ENCODE peak calls at places on chromosome 19, in nine cellular contexts. T is NB4, J is pancreas, Z is cardiac fibroblast, O is lower lobe of right lung, W is brain microvascular endothelial cell, R is sigmoid colon, Y is H1, X is GM12864. E is an unnamed sample.

GRCh38 chr19:13835791-13836723 is 40.8 kb downstream of the ZSWIM4 start:
- DNase-seq in T (peak), J (no peak), Z (peak), O (peak), W (no peak), R (no peak), Y (no peak), X (no peak), E (no peak)

GRCh38 chr19:10430505-10431253 is 10.3 kb downstream of the PDE4A start:
- DNase-seq in T (peak), J (peak), Z (peak), O (peak), W (no peak), R (peak), Y (no peak), X (no peak), E (no peak)

GRCh38 chr19:49691243-49692101 is 556 bp downstream of the CPT1C start:
- DNase-seq in T (peak), J (peak), Z (peak), O (peak), W (peak), R (no peak), Y (no peak), X (no peak), E (no peak)

GRCh38 chr19:10471909-10472308 is 31.2 kb downstream of the KEAP1 start:
- DNase-seq in T (peak), J (no peak), Z (peak), O (no peak), W (peak), R (no peak), Y (no peak), X (no peak), E (peak)

GRCh38 chr19:13817018-13817614 is 21.9 kb downstream of the ZSWIM4 start:
- DNase-seq in T (no peak), J (peak), Z (no peak), O (peak), W (no peak), R (no peak), Y (peak), X (no peak), E (no peak)

GRCh38 chr19:38373907-38374331 is 452 bp upstream of the PSMD8 start:
- DNase-seq in T (no peak), J (no peak), Z (no peak), O (no peak), W (no peak), R (no peak), Y (no peak), X (no peak), E (no peak)

GRCh38 chr19:3868770-3869456 is at the start of gene ZFR2:
- DNase-seq in T (no peak), J (no peak), Z (no peak), O (no peak), W (no peak), R (no peak), Y (no peak), X (no peak), E (no peak)

GRCh38 chr19:34049944-34050343 is 122.4 kb upstream of the LSM14A start:
- DNase-seq in T (no peak), J (no peak), Z (no peak), O (no peak), W (no peak), R (no peak), Y (no peak), X (no peak), E (no peak)

GRCh38 chr19:35513231-35513974 is at the start of gene DMKN:
- DNase-seq in T (peak), J (no peak), Z (peak), O (no peak), W (peak), R (no peak), Y (no peak), X (no peak), E (no peak)

GRCh38 chr19:48363810-48364563 is at the start of the genes SYNGR4 and TMEM143:
- DNase-seq in T (peak), J (peak), Z (peak), O (peak), W (peak), R (peak), Y (peak), X (peak), E (peak)
- TF ChIP-seq CTCF in T (no peak), J (no peak), Z (no peak), O (no peak), W (no peak), R (no peak), Y (peak), X (no peak), E (no peak)

GRCh38 chr19:29724741-29725140 is 9.7 kb upstream of the C19orf12 start:
- DNase-seq in T (peak), J (no peak), Z (no peak), O (no peak), W (no peak), R (no peak), Y (no peak), X (no peak), E (no peak)

GRCh38 chr19:29727906-29728305 is 12.8 kb upstream of the C19orf12 start:
- DNase-seq in T (no peak), J (no peak), Z (no peak), O (no peak), W (no peak), R (no peak), Y (no peak), X (no peak), E (no peak)

GRCh38 chr19:29724102-29724641 is 9.1 kb upstream of the C19orf12 start:
- DNase-seq in T (peak), J (no peak), Z (peak), O (no peak), W (no peak), R (no peak), Y (no peak), X (no peak), E (no peak)
- H3K4me3 ChIP-seq in T (no peak), J (no peak), Z (peak), O (peak), W (peak), R (no peak), Y (peak), X (no peak), E (no peak)

GRCh38 chr19:43432866-43433673 is 18.4 kb downstream of the TEX101 start:
- DNase-seq in T (peak), J (peak), Z (peak), O (peak), W (peak), R (peak), Y (peak), X (no peak), E (no peak)
- TF ChIP-seq CTCF in T (peak), J (peak), Z (peak), O (peak), W (peak), R (peak), Y (peak), X (peak), E (peak)

GRCh38 chr19:1220452-1221037 is 15.0 kb downstream of the STK11 start:
- DNase-seq in T (no peak), J (peak), Z (no peak), O (no peak), W (no peak), R (no peak), Y (no peak), X (no peak), E (no peak)

GRCh38 chr19:1222394-1222793 is 15.4 kb downstream of the CBARP start:
- DNase-seq in T (no peak), J (peak), Z (no peak), O (no peak), W (no peak), R (no peak), Y (no peak), X (no peak), E (no peak)

GRCh38 chr19:1221904-1222255 is 15.9 kb downstream of the CBARP start:
- DNase-seq in T (no peak), J (peak), Z (no peak), O (no peak), W (no peak), R (no peak), Y (no peak), X (no peak), E (no peak)

GRCh38 chr19:1219786-1220451 is 14.3 kb downstream of the STK11 start:
- DNase-seq in T (no peak), J (no peak), Z (no peak), O (no peak), W (no peak), R (no peak), Y (no peak), X (no peak), E (no peak)

DNA sequence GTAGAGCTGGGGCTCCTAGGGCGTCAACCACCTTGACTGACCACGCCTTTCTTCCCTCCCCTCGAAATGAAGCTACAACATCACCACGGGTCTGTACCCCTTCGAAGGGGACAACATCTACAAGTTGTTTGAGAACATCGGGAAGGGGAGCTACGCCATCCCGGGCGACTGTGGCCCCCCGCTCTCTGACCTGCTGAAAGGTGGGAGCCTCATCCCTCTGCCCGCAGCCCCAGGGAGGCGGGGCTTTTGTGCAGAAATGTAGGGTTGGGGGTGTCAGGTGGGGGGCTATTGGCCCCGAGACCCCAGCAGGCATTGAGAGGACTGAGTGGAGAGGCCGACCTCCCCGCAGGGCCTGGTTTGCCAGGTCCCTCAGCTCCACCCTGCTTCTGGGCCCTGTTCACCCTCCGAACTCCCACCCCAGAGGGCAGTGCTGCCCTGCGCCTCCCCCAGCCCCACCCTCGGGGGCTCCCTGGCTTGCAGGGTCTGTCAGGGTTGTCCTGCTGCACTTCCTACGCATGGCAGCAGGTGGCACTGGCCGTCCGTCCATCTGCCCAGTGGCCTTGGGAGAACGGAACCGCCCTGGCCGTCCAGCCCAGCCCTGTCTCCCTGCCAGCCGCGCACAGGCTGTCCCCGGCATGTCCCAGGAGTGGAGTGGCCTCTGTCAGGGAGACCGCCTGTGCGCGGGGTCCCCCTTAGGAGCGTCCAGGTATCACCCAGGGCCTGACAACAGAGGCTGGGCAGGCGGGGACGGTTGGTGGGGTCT is 15.7 kb downstream of the STK11 start:
- DNase-seq in T (no peak), J (peak), Z (peak), O (no peak), W (no peak), R (peak), Y (no peak), X (no peak), E (no peak)
- H3K4me3 ChIP-seq in T (no peak), J (no peak), Z (no peak), O (no peak), W (no peak), R (no peak), Y (no peak), X (no peak), E (no peak)

GRCh38 chr19:15813916-15814315 is 1.5 kb downstream of the OR10H1 start:
- DNase-seq in T (peak), J (no peak), Z (no peak), O (no peak), W (no peak), R (no peak), Y (no peak), X (no peak), E (no peak)

GRCh38 chr19:15812059-15812722 is 3.3 kb downstream of the OR10H1 start:
- DNase-seq in T (peak), J (no peak), Z (no peak), O (no peak), W (no peak), R (no peak), Y (no peak), X (no peak), E (no peak)

GRCh38 chr19:15811476-15811875 is 4.0 kb downstream of the OR10H1 start:
- DNase-seq in T (no peak), J (no peak), Z (no peak), O (no peak), W (no peak), R (no peak), Y (no peak), X (no peak), E (no peak)

GRCh38 chr19:15815306-15815705 is at the start of gene OR10H1:
- DNase-seq in T (no peak), J (peak), Z (no peak), O (no peak), W (no peak), R (no peak), Y (no peak), X (no peak), E (no peak)

DNA sequence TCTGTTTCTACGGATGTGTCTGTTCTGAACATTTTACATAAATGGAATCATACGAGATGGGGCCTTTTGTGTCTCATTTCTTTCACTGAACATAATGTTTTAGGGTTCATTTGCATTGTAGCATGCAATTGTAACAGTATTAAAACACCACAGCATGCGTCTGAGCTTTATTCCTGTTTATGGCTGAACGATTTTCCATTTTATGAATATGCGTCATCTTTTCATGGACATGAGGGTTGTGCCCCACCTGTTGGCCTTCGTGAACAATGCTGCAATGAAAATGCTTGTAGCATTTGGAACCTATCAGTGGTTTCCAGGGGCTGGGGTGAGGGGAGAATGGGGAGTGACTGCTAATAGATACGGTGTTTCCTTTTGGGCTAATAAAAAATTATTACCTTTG is 5.1 kb downstream of the OR10H1 start:
- DNase-seq in T (peak), J (no peak), Z (peak), O (no peak), W (no peak), R (no peak), Y (no peak), X (no peak), E (no peak)
- TF ChIP-seq CTCF in T (peak), J (no peak), Z (no peak), O (peak), W (no peak), R (peak), Y (no peak), X (peak), E (peak)

GRCh38 chr19:18610556-18611326 is 1.9 kb upstream of the TMEM59L start:
- DNase-seq in T (no peak), J (peak), Z (no peak), O (no peak), W (no peak), R (no peak), Y (no peak), X (no peak), E (no peak)
- H3K4me3 ChIP-seq in T (no peak), J (no peak), Z (no peak), O (no peak), W (no peak), R (no peak), Y (peak), X (no peak), E (no peak)

GRCh38 chr19:43316591-43317319 is 36.7 kb upstream of the CD177 start:
- DNase-seq in T (peak), J (no peak), Z (peak), O (no peak), W (no peak), R (no peak), Y (peak), X (no peak), E (peak)
- TF ChIP-seq CTCF in T (no peak), J (no peak), Z (peak), O (no peak), W (peak), R (no peak), Y (peak), X (no peak), E (peak)

GRCh38 chr19:51108066-51108804 is at the start of gene CTU1:
- DNase-seq in T (peak), J (peak), Z (peak), O (peak), W (peak), R (peak), Y (peak), X (peak), E (peak)

GRCh38 chr19:51110666-51110971 is 2.4 kb upstream of the CTU1 start:
- DNase-seq in T (no peak), J (no peak), Z (no peak), O (no peak), W (no peak), R (no peak), Y (no peak), X (no peak), E (no peak)

GRCh38 chr19:51107406-51108065 is 673 bp downstream of the CTU1 start:
- DNase-seq in T (no peak), J (no peak), Z (peak), O (no peak), W (peak), R (no peak), Y (no peak), X (no peak), E (no peak)

GRCh38 chr19:51111606-51112005 is 3.4 kb upstream of the CTU1 start:
- DNase-seq in T (peak), J (no peak), Z (no peak), O (no peak), W (no peak), R (no peak), Y (no peak), X (no peak), E (no peak)

GRCh38 chr19:51108805-51109146 is 567 bp upstream of the CTU1 start:
- DNase-seq in T (no peak), J (no peak), Z (no peak), O (no peak), W (no peak), R (no peak), Y (no peak), X (no peak), E (no peak)
- H3K4me3 ChIP-seq in T (peak), J (peak), Z (peak), O (peak), W (peak), R (peak), Y (peak), X (peak), E (peak)

GRCh38 chr19:6074709-6075403 is 35.4 kb downstream of the RFX2 start:
- DNase-seq in T (no peak), J (no peak), Z (no peak), O (no peak), W (no peak), R (no peak), Y (no peak), X (no peak), E (no peak)
- TF ChIP-seq CTCF in T (no peak), J (no peak), Z (no peak), O (no peak), W (no peak), R (no peak), Y (no peak), X (no peak), E (no peak)

DNA sequence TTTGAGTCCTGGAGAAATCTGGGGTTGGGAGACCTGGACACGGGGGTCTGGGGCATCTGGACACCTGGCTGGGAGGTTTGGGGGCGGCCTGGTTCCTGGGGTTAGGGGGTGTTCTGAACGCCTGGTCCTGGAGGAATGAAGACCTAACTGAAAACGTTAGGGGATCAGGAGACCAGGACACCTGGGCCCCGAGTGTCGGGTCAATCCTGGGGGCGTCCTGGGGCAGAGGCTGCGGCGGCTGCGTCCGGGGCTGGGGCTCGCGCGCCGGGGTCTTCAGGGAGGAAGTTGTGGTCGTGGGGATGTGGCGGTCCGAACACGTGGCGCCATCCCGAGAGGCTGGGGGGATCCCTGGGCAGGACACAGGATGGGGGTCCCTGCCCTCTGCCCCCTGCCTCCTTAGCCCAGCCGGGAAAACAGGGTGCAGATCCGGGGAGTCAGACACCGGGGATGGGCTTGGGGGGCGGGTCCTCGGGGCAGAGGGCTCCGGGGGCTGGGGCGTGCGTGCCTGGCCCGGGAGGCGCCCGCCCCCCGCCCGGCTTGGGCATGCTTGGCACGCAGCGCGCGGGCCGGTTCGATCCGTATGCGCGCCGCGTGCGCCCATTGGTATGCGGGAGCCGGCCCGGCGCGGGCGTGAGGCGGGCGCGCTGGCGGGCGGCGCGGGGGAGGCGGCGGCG is 632 bp downstream of the NPAS1 start:
- DNase-seq in T (peak), J (no peak), Z (no peak), O (no peak), W (no peak), R (no peak), Y (no peak), X (no peak), E (no peak)
- H3K4me3 ChIP-seq in T (peak), J (no peak), Z (peak), O (no peak), W (no peak), R (no peak), Y (peak), X (no peak), E (peak)